ENCODE peak calls at places on chromosomes 13 and 19, in four cellular contexts. C is tibial artery; U is right cardiac atrium; Z is CD8-positive, alpha-beta T cell. K is an unnamed sample.

GRCh38 chr13:113901642-113902041 is 37.8 kb upstream of the GAS6 start:
- DNase-seq in C (no peak), U (no peak), Z (no peak), K (no peak)

GRCh38 chr13:46679369-46680180 is 117.4 kb downstream of the ESD start:
- DNase-seq in C (no peak), U (no peak), Z (peak), K (no peak)

GRCh38 chr19:14081797-14082674 is 3.5 kb downstream of the C19orf67 start:
- DNase-seq in C (peak), U (peak), Z (peak), K (no peak)

GRCh38 chr13:114068723-114069322 is 63.6 kb downstream of the RASA3 start:
- DNase-seq in C (peak), U (no peak), Z (no peak), K (no peak)

GRCh38 chr13:42279986-42280385 is 8.0 kb downstream of the AKAP11 start:
- DNase-seq in C (no peak), U (no peak), Z (no peak), K (no peak)

GRCh38 chr13:110233181-110233641 is 73.7 kb downstream of the COL4A1 start:
- DNase-seq in C (peak), U (peak), Z (no peak), K (peak)

GRCh38 chr19:6580313-6580712 is 10.6 kb downstream of the CD70 start:
- DNase-seq in C (no peak), U (no peak), Z (no peak), K (no peak)

GRCh38 chr19:10800488-10800887 is 35.5 kb downstream of the TMED1 start:
- DNase-seq in C (no peak), U (peak), Z (no peak), K (no peak)

GRCh38 chr19:41325640-41325946 is 15.6 kb downstream of the CCDC97 start:
- DNase-seq in C (no peak), U (no peak), Z (no peak), K (no peak)

GRCh38 chr19:29714371-29714952 is 599 bp downstream of the C19orf12 start:
- DNase-seq in C (no peak), U (no peak), Z (peak), K (no peak)

GRCh38 chr19:11457115-11457514 is 21.7 kb downstream of the PRKCSH start:
- DNase-seq in C (no peak), U (no peak), Z (no peak), K (no peak)

GRCh38 chr19:47471733-47472457 is at the start of gene SLC8A2:
- DNase-seq in C (peak), U (peak), Z (peak), K (peak)

GRCh38 chr13:102580552-102581169 is 16.1 kb upstream of the TPP2 start:
- DNase-seq in C (no peak), U (no peak), Z (peak), K (no peak)

GRCh38 chr13:27149702-27150101 is 21.9 kb downstream of the USP12 start:
- DNase-seq in C (no peak), U (no peak), Z (no peak), K (no peak)

GRCh38 chr19:10780368-10780767 is 55.6 kb downstream of the TMED1 start:
- DNase-seq in C (peak), U (peak), Z (no peak), K (peak)

GRCh38 chr13:65504213-65504612 is 1725.9 kb downstream of the PCDH9 start:
- DNase-seq in C (no peak), U (no peak), Z (no peak), K (no peak)

GRCh38 chr19:54133957-54134590 is 3.5 kb upstream of the CNOT3 start:
- DNase-seq in C (no peak), U (no peak), Z (no peak), K (no peak)

GRCh38 chr19:4057913-4058695 is 8.6 kb downstream of the ZBTB7A start:
- DNase-seq in C (peak), U (peak), Z (peak), K (peak)
- H3K27ac ChIP-seq in C (peak), U (peak), Z (no peak), K (peak)

GRCh38 chr13:75195479-75196111 is 286.4 kb downstream of the TBC1D4 start:
- DNase-seq in C (no peak), U (peak), Z (no peak), K (no peak)

GRCh38 chr13:75197803-75198202 is 284.2 kb downstream of the TBC1D4 start:
- DNase-seq in C (no peak), U (peak), Z (no peak), K (no peak)

GRCh38 chr13:75194717-75195116 is 287.3 kb downstream of the TBC1D4 start:
- DNase-seq in C (peak), U (no peak), Z (no peak), K (no peak)

GRCh38 chr13:75196112-75196855 is 285.7 kb downstream of the TBC1D4 start:
- DNase-seq in C (no peak), U (no peak), Z (no peak), K (no peak)
- H3K4me3 ChIP-seq in C (no peak), U (no peak), Z (no peak), K (peak)

GRCh38 chr19:28130066-28130511 is 1082.9 kb downstream of the UQCRFS1 start:
- DNase-seq in C (no peak), U (no peak), Z (no peak), K (no peak)
- H3K27ac ChIP-seq in C (no peak), U (no peak), Z (no peak), K (no peak)

GRCh38 chr19:50420808-50421207 is 2.1 kb downstream of the SPIB start:
- DNase-seq in C (no peak), U (no peak), Z (no peak), K (no peak)
- H3K4me3 ChIP-seq in C (no peak), U (no peak), Z (no peak), K (no peak)

GRCh38 chr13:30972888-30973377 is 40.5 kb downstream of the TEX26 start:
- DNase-seq in C (no peak), U (no peak), Z (no peak), K (no peak)

GRCh38 chr13:30971575-30971974 is 39.1 kb downstream of the TEX26 start:
- DNase-seq in C (no peak), U (no peak), Z (no peak), K (no peak)

GRCh38 chr13:30974350-30974749 is 41.9 kb downstream of the TEX26 start:
- DNase-seq in C (no peak), U (no peak), Z (no peak), K (no peak)

GRCh38 chr13:30963794-30964193 is 31.3 kb downstream of the TEX26 start:
- DNase-seq in C (no peak), U (peak), Z (no peak), K (no peak)

DNA sequence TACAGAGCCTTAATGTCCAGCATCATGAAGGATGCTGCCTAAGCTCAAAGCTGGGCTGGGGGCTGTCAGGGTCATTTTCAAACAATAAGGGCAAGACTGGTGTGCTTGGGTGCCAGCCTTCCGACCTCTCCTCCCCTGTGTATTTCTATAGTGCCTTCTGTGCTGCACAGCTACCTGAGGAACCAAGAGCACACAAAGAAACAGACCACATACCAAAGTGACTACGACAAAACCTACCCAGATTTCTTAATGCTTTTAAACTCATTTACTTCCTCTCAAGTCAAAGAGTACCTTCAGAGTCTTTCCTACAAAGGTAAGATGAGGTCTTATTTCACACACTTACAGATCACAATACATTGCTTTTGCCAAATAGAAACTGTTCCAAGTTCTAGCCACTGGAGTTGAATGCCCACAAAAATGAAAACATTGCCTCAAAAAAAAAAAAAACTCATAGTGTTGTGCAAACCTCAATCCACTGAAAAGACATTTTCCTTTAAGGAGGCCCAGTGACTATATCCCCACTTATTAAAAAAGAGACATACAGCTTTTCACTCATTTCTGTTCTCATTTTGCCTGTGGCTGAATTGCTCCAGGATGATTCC is 36.4 kb downstream of the TEX26 start:
- DNase-seq in C (no peak), U (no peak), Z (no peak), K (no peak)
- H3K27ac ChIP-seq in C (no peak), U (no peak), Z (no peak), K (no peak)

GRCh38 chr19:16260794-16261161 is 63.1 kb downstream of the AP1M1 start:
- DNase-seq in C (no peak), U (no peak), Z (no peak), K (no peak)

GRCh38 chr19:16260160-16260793 is 62.6 kb downstream of the AP1M1 start:
- DNase-seq in C (no peak), U (no peak), Z (no peak), K (no peak)

GRCh38 chr19:16262618-16263017 is 62.0 kb upstream of the KLF2 start:
- DNase-seq in C (no peak), U (peak), Z (no peak), K (no peak)

GRCh38 chr19:16263115-16263839 is 61.3 kb upstream of the KLF2 start:
- DNase-seq in C (no peak), U (no peak), Z (no peak), K (no peak)

GRCh38 chr19:16261584-16262370 is 62.8 kb upstream of the KLF2 start:
- DNase-seq in C (no peak), U (no peak), Z (no peak), K (no peak)
- H3K4me3 ChIP-seq in C (no peak), U (no peak), Z (peak), K (no peak)